ENCODE peak calls at places on chromosomes 7 and 10, in five cellular contexts. J is ovary, S is left lung, G is tibial artery, R is breast epithelium. L is an unnamed sample.

GRCh38 chr10:44069573-44069972 is 315.3 kb downstream of the CXCL12 start:
- DNase-seq in J (no peak), S (no peak), G (no peak), R (no peak), L (no peak)

GRCh38 chr7:18064242-18064838 is 36.7 kb upstream of the PRPS1L1 start:
- DNase-seq in J (no peak), S (no peak), G (no peak), R (no peak), L (no peak)

GRCh38 chr10:25061711-25062455 is 45.5 kb downstream of the THNSL1 start:
- DNase-seq in J (no peak), S (no peak), G (no peak), R (no peak), L (no peak)

GRCh38 chr10:7756360-7756992 is 31.3 kb downstream of the KIN start:
- DNase-seq in J (no peak), S (no peak), G (no peak), R (no peak), L (no peak)

GRCh38 chr10:120806081-120806480 is 45.1 kb upstream of the WDR11 start:
- DNase-seq in J (no peak), S (no peak), G (no peak), R (no peak), L (no peak)

GRCh38 chr7:151721694-151722093 is 155.2 kb downstream of the PRKAG2 start:
- DNase-seq in J (no peak), S (no peak), G (no peak), R (no peak), L (no peak)

GRCh38 chr10:70745555-70745954 is 39.6 kb downstream of the TBATA start:
- DNase-seq in J (no peak), S (no peak), G (no peak), R (no peak), L (no peak)

GRCh38 chr10:67306588-67307205 is 380.9 kb downstream of the LRRTM3 start:
- DNase-seq in J (no peak), S (no peak), G (no peak), R (no peak), L (no peak)

GRCh38 chr10:36943534-36943933 is 181.9 kb upstream of the ANKRD30A start:
- DNase-seq in J (no peak), S (no peak), G (no peak), R (no peak), L (no peak)

GRCh38 chr10:24434961-24435360 is 226.0 kb downstream of the KIAA1217 start:
- DNase-seq in J (no peak), S (no peak), G (no peak), R (no peak), L (no peak)

GRCh38 chr10:85788570-85788969 is 578.0 kb downstream of the GRID1 start:
- DNase-seq in J (no peak), S (no peak), G (no peak), R (no peak), L (no peak)

GRCh38 chr10:122044713-122045112 is 55.8 kb downstream of the TACC2 start:
- DNase-seq in J (no peak), S (no peak), G (peak; percentile 73), R (no peak), L (no peak)

GRCh38 chr7:107996072-107996824 is 6.7 kb downstream of the LAMB1 start:
- DNase-seq in J (no peak), S (no peak), G (no peak), R (no peak), L (no peak)

GRCh38 chr10:113663908-113664307 is at the start of gene NRAP:
- DNase-seq in J (no peak), S (no peak), G (no peak), R (no peak), L (no peak)

GRCh38 chr10:113663142-113663541 is 699 bp downstream of the NRAP start:
- DNase-seq in J (no peak), S (no peak), G (no peak), R (no peak), L (no peak)

GRCh38 chr10:113657544-113657943 is 6.3 kb downstream of the NRAP start:
- DNase-seq in J (no peak), S (no peak), G (no peak), R (no peak), L (no peak)

GRCh38 chr10:113665352-113665751 is 1.5 kb upstream of the NRAP start:
- DNase-seq in J (no peak), S (no peak), G (no peak), R (no peak), L (no peak)

GRCh38 chr10:113661332-113661731 is 2.5 kb downstream of the NRAP start:
- DNase-seq in J (no peak), S (no peak), G (no peak), R (no peak), L (no peak)
- H3K4me3 ChIP-seq in J (no peak overlapping the region), S (no peak overlapping the region), G (no peak overlapping the region), R (no peak overlapping the region), L (no peak overlapping the region)

GRCh38 chr10:61400524-61400923 is 52.7 kb downstream of the TMEM26 start:
- DNase-seq in J (no peak), S (no peak), G (no peak), R (no peak), L (no peak)
- TF ChIP-seq CTCF in J (no peak), S (no peak), G (no peak), R (no peak), L (no peak)

GRCh38 chr10:68559251-68559650 is 886 bp upstream of the TET1 start:
- DNase-seq in J (no peak), S (no peak), G (no peak), R (no peak), L (no peak)
- H3K27me3 ChIP-seq in J (no peaks in the 10 kb centered on the region), S (peaks cover 7% of the 10 kb centered on the region), G (no peaks in the 10 kb centered on the region), R (no peaks in the 10 kb centered on the region), L (no peaks in the 10 kb centered on the region)

DNA sequence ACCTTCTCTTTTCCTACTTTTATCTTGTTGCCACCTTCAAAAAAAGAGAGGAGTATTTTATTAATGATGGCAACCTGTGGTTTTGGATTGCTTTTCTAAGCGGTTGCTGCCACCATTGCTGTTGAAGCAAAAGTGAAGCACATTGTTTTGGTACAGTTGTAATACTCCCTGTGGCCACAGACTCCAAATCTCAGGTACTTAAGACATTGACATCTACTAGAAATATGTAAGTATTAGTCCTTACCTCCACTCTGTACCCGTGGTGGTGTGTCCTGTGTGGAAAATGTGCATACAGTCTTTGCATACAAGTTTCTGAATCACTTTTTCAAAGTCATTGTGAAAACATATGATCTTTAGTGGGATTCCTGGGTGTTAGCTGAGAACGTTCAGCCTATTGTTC is 85.7 kb downstream of the ANLN start:
- DNase-seq in J (no peak), S (no peak), G (no peak), R (no peak), L (no peak)
- H3K4me3 ChIP-seq in J (no peak overlapping the region), S (no peak overlapping the region), G (no peak overlapping the region), R (no peak overlapping the region), L (no peak overlapping the region)

GRCh38 chr7:2660359-2661095 is 27.5 kb upstream of the AMZ1 start:
- DNase-seq in J (no peak), S (no peak), G (no peak), R (no peak), L (peak; percentile 24)
- TF ChIP-seq CTCF in J (no peak), S (no peak), G (no peak), R (no peak), L (peak; percentile 35)

DNA sequence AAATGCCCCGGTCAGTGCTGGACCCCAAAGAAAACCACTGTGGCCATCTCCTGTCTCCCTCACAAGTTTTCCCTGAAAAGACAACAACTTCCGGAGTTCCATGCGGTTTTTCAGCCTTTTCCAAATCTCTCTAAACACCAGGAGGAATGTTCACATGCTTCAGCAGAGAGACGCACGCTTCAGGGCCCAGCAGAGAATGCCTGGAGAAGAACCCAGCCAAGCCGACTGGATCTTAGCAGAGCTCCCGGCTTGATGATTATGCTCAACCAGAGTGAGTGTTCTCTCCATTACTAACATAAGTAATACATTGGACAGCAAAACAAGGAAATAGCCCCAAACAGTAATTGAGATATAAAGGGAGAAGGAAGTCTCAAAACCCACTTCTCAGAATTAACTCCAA is 17.9 kb downstream of the PRKCQ start:
- DNase-seq in J (no peak), S (no peak), G (no peak), R (no peak), L (no peak)
- H3K27me3 ChIP-seq in J (no peaks in the 10 kb centered on the region), S (no peaks in the 10 kb centered on the region), G (no peaks in the 10 kb centered on the region), R (no peaks in the 10 kb centered on the region), L (peaks cover 2% of the 10 kb centered on the region)

GRCh38 chr10:95406651-95407280 is 116.0 kb upstream of the PDLIM1 start:
- DNase-seq in J (no peak), S (no peak), G (peak; percentile 94), R (no peak), L (no peak)
- H3K4me3 ChIP-seq in J (no peak overlapping the region), S (no peak overlapping the region), G (no peak overlapping the region), R (no peak overlapping the region), L (no peak overlapping the region)

GRCh38 chr10:83373659-83374058 is 765.6 kb upstream of the GHITM start:
- DNase-seq in J (no peak), S (no peak), G (no peak), R (no peak), L (no peak)
- TF ChIP-seq CTCF in J (no peak), S (no peak), G (no peak), R (no peak), L (peak; percentile 31)

DNA sequence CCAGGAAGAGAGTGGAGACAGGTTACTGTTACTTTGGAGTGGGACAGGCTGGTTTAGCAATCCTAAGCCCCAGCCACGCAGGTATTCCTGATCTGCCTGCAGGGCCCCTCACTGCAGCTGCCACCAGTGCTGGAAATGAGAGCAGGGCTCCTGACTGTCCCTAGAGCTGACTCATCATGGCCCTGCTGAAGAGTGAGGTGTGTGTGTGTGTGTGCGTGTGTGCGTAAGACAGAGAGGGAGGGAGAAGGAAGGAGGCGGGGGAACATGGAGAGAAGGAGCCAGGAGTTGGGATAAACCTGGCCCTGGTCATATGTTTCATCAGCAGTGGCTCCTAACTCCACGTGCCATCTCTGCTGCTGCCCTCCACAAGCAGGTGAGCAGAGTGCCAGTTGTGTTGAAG is 3.6 kb downstream of the FOXI2 start:
- DNase-seq in J (no peak), S (no peak), G (no peak), R (no peak), L (no peak)
- H3K27me3 ChIP-seq in J (peaks cover 3% of the 10 kb centered on the region), S (peaks cover 38% of the 10 kb centered on the region), G (no peaks in the 10 kb centered on the region), R (peaks cover 2% of the 10 kb centered on the region), L (no peaks in the 10 kb centered on the region)